ENCODE peak calls at places on chromosomes 13 and 19, in five cellular contexts. E is H7; J is bronchial epithelial cell; N is brain microvascular endothelial cell; X is CD8-positive, alpha-beta memory T cell. F is an unnamed sample. For H3K36me3, the result is how much of the 10 kb centered on the place peaks cover.

GRCh38 chr19:6276447-6276846 is 3.3 kb downstream of the MLLT1 start:
- DNase-seq in X (no peak), E (peak), J (no peak), N (peak), F (no peak)

GRCh38 chr19:48945415-48945814 is 9.3 kb upstream of the BAX start:
- DNase-seq in E (no peak), X (no peak), J (no peak), N (no peak), F (no peak)

GRCh38 chr13:44710576-44710975 is 134.4 kb upstream of the TSC22D1 start:
- DNase-seq in J (peak), E (no peak), X (no peak), N (peak), F (peak)

GRCh38 chr19:33473644-33474305 is 47.8 kb downstream of the PEPD start:
- DNase-seq in E (no peak), X (no peak), N (peak), J (no peak), F (no peak)

GRCh38 chr13:89550842-89551422 is 1796.6 kb upstream of the MIR17HG start:
- DNase-seq in X (no peak), E (no peak), J (peak), N (no peak), F (peak)

GRCh38 chr13:44388427-44388826 is 14.8 kb downstream of the SERP2 start:
- DNase-seq in E (no peak), X (no peak), N (no peak), J (no peak), F (no peak)

GRCh38 chr13:20016649-20017364 is 58.3 kb downstream of the ZMYM2 start:
- DNase-seq in X (no peak), N (no peak), J (no peak), E (peak), F (no peak)

GRCh38 chr13:34678154-34678553 is 263.9 kb upstream of the NBEA start:
- DNase-seq in N (peak), E (no peak), J (peak), X (no peak), F (no peak)

DNA sequence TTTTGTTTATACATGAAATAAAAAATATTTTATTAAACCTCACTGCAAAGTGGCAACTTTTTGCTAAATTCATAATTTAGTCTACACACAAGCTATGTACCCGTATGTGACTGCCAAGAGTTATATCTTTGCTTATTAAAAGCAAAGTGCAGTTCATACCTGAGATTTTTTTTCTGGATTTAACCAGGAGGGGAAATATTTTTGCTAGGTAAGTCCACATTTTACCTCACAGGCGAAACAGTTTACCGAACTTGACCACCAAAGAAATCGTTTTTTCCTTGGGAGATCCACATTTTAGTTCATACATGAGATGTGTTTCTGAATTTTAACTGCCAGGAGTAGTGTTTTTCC is 12.2 kb upstream of the JSRP1 start:
- DNase-seq in X (no peak), E (no peak), N (no peak), J (no peak), F (no peak)
- H3K4me3 ChIP-seq in X (peak), E (peak), N (peak), J (no peak), F (peak)

GRCh38 chr19:52069653-52070052 is 21.0 kb upstream of the ZNF432 start:
- DNase-seq in X (no peak), J (no peak), N (no peak), E (no peak), F (no peak)
- H3K36me3 ChIP-seq in X (under half), J (under half), N (half or more), E (under half), F (under half)

GRCh38 chr19:8147579-8147978 is 1.8 kb downstream of the FBN3 start:
- DNase-seq in N (no peak), X (no peak), E (peak), J (no peak), F (no peak)

GRCh38 chr19:8149261-8150094 is at the start of gene FBN3:
- DNase-seq in N (no peak), E (peak), J (no peak), X (no peak), F (no peak)

GRCh38 chr19:8146877-8147575 is 2.4 kb downstream of the FBN3 start:
- DNase-seq in J (no peak), X (no peak), N (no peak), E (peak), F (no peak)

GRCh38 chr19:8148410-8149231 is 771 bp downstream of the FBN3 start:
- DNase-seq in X (no peak), N (no peak), J (no peak), E (peak), F (no peak)

GRCh38 chr19:8148088-8148409 is 1.3 kb downstream of the FBN3 start:
- DNase-seq in N (no peak), E (no peak), J (no peak), X (no peak), F (no peak)
- H3K4me3 ChIP-seq in N (no peak), E (peak), J (no peak), X (no peak), F (no peak)

GRCh38 chr19:36113425-36113824 is 1.2 kb downstream of the POLR2I start:
- DNase-seq in X (no peak), J (no peak), E (no peak), N (no peak), F (no peak)
- H3K36me3 ChIP-seq in X (under half), J (under half), E (under half), N (under half), F (under half)

GRCh38 chr19:55657004-55657747 is 2.3 kb downstream of the U2AF2 start:
- DNase-seq in X (no peak), J (no peak), E (no peak), N (no peak), F (no peak)
- H3K4me3 ChIP-seq in X (peak), J (peak), E (no peak), N (peak), F (peak)

GRCh38 chr19:44972802-44973201 is 17.6 kb downstream of the CLPTM1 start:
- DNase-seq in E (no peak), X (no peak), J (no peak), N (no peak), F (no peak)

GRCh38 chr19:44975444-44975843 is 20.3 kb downstream of the CLPTM1 start:
- DNase-seq in E (no peak), N (no peak), X (no peak), J (no peak), F (no peak)

GRCh38 chr19:44974809-44975347 is 19.7 kb downstream of the CLPTM1 start:
- DNase-seq in N (no peak), X (no peak), J (no peak), E (no peak), F (no peak)

GRCh38 chr19:44969437-44969836 is 14.3 kb downstream of the CLPTM1 start:
- DNase-seq in N (no peak), X (no peak), E (no peak), J (no peak), F (no peak)

DNA sequence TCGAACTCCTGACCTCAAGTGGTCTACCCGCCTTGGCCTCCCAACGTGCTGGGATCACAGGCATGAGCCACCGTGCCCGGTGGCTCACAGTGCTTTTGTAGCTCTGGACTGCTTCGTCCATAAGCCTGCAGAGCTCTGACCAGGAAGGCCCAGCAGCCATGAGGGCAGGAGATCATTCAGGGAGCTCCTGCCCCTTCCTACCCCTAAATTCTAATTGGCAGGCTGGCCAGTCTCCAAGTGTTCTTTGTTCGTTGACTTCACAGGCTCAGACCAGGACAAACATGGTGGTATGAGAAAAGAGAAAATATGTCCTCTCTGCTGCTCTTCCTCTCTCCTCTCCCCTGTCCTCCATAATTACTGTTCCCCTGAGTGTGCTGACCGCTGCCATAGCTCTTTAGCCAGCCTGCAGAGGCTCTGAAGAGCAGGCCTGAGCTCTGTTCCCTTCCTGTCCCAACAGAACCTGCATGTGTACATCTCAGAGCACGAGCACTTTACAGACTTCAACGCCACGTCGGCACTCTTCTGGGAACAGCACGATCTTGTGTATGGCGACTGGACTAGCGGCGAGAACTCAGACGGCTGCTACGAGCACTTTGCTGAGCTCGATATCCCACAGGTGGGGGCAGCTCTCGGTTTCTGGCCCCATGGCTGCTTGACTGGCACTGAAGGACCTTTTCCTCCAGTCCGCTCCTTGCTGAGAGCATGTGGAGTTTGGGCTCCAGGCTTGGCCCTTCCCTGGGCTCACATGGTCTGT is 19.0 kb downstream of the CLPTM1 start:
- DNase-seq in X (no peak), J (no peak), N (no peak), E (no peak), F (no peak)
- H3K36me3 ChIP-seq in X (under half), J (under half), N (under half), E (under half), F (under half)

F was measured in kidney epithelial cell.